ENCODE peak calls at places on chromosome 3, in five cellular contexts. One of them, this sample, is unnamed.

GRCh38 chr3:30611613-30612421 is 5.4 kb downstream of the TGFBR2 start:
- DNase-seq in heart right ventricle: no peak
- DNase-seq in stimulated activated effector memory CD8-positive, alpha-beta T cell treated with anti-CD3 and anti-CD28 coated beads, Interleukin-12 subunit alpha, Interleukin-12 subunit beta, amount 100 ng/mL, for 72 hours: no peak
- DNase-seq in choroid plexus epithelial cell: peak; percentile 64
- DNase-seq in NCI-H1092 treated with DMSO at 0.1 percent for 48 hours: no peak
- DNase-seq in this sample: no peak

GRCh38 chr3:11671648-11672100 is 28.0 kb upstream of the VGLL4 start:
- DNase-seq in NCI-H1092 treated with DMSO at 0.1 percent for 48 hours: no peak
- DNase-seq in stimulated activated effector memory CD8-positive, alpha-beta T cell treated with anti-CD3 and anti-CD28 coated beads, Interleukin-12 subunit alpha, Interleukin-12 subunit beta, amount 100 ng/mL, for 72 hours: no peak
- DNase-seq in heart right ventricle: peak; percentile 26
- DNase-seq in choroid plexus epithelial cell: peak; percentile 50
- DNase-seq in this sample: no peak

GRCh38 chr3:164451083-164451910 is 627.0 kb downstream of the SI start:
- DNase-seq in stimulated activated effector memory CD8-positive, alpha-beta T cell treated with anti-CD3 and anti-CD28 coated beads, Interleukin-12 subunit alpha, Interleukin-12 subunit beta, amount 100 ng/mL, for 72 hours: no peak
- DNase-seq in choroid plexus epithelial cell: peak; percentile 39
- DNase-seq in NCI-H1092 treated with DMSO at 0.1 percent for 48 hours: no peak
- DNase-seq in heart right ventricle: peak; percentile 5
- DNase-seq in this sample: no peak

GRCh38 chr3:63343674-63344073 is 65.6 kb downstream of the SYNPR start:
- DNase-seq in stimulated activated effector memory CD8-positive, alpha-beta T cell treated with anti-CD3 and anti-CD28 coated beads, Interleukin-12 subunit alpha, Interleukin-12 subunit beta, amount 100 ng/mL, for 72 hours: no peak
- DNase-seq in choroid plexus epithelial cell: peak; percentile 98
- DNase-seq in heart right ventricle: peak; percentile 73
- DNase-seq in NCI-H1092 treated with DMSO at 0.1 percent for 48 hours: peak; percentile 93
- DNase-seq in this sample: peak; percentile 75

GRCh38 chr3:138270245-138270644 is 59.4 kb downstream of the NME9 start:
- DNase-seq in heart right ventricle: no peak
- DNase-seq in choroid plexus epithelial cell: peak; percentile 15
- DNase-seq in NCI-H1092 treated with DMSO at 0.1 percent for 48 hours: no peak
- DNase-seq in stimulated activated effector memory CD8-positive, alpha-beta T cell treated with anti-CD3 and anti-CD28 coated beads, Interleukin-12 subunit alpha, Interleukin-12 subunit beta, amount 100 ng/mL, for 72 hours: no peak
- DNase-seq in this sample: no peak

GRCh38 chr3:180693656-180694055 is 14.4 kb upstream of the CCDC39 start:
- DNase-seq in NCI-H1092 treated with DMSO at 0.1 percent for 48 hours: no peak
- DNase-seq in heart right ventricle: no peak
- DNase-seq in choroid plexus epithelial cell: no peak
- DNase-seq in stimulated activated effector memory CD8-positive, alpha-beta T cell treated with anti-CD3 and anti-CD28 coated beads, Interleukin-12 subunit alpha, Interleukin-12 subunit beta, amount 100 ng/mL, for 72 hours: no peak
- DNase-seq in this sample: no peak

GRCh38 chr3:149541091-149541491 is 66.6 kb downstream of the TM4SF4 start:
- DNase-seq in NCI-H1092 treated with DMSO at 0.1 percent for 48 hours: no peak
- DNase-seq in heart right ventricle: no peak
- DNase-seq in stimulated activated effector memory CD8-positive, alpha-beta T cell treated with anti-CD3 and anti-CD28 coated beads, Interleukin-12 subunit alpha, Interleukin-12 subunit beta, amount 100 ng/mL, for 72 hours: no peak
- DNase-seq in choroid plexus epithelial cell: peak; percentile 49
- DNase-seq in this sample: no peak

GRCh38 chr3:11185564-11186317 is 31.4 kb downstream of the HRH1 start:
- DNase-seq in heart right ventricle: peak; percentile 84
- DNase-seq in choroid plexus epithelial cell: peak; percentile 88
- DNase-seq in NCI-H1092 treated with DMSO at 0.1 percent for 48 hours: no peak
- DNase-seq in stimulated activated effector memory CD8-positive, alpha-beta T cell treated with anti-CD3 and anti-CD28 coated beads, Interleukin-12 subunit alpha, Interleukin-12 subunit beta, amount 100 ng/mL, for 72 hours: no peak
- DNase-seq in this sample: peak; percentile 85

GRCh38 chr3:187717572-187717971 is 15.2 kb upstream of the RTP2 start:
- DNase-seq in stimulated activated effector memory CD8-positive, alpha-beta T cell treated with anti-CD3 and anti-CD28 coated beads, Interleukin-12 subunit alpha, Interleukin-12 subunit beta, amount 100 ng/mL, for 72 hours: no peak
- DNase-seq in choroid plexus epithelial cell: peak; percentile 19
- DNase-seq in heart right ventricle: no peak
- DNase-seq in NCI-H1092 treated with DMSO at 0.1 percent for 48 hours: no peak
- DNase-seq in this sample: no peak

GRCh38 chr3:127629462-127630403 is 748 bp downstream of the PODXL2 start:
- DNase-seq in stimulated activated effector memory CD8-positive, alpha-beta T cell treated with anti-CD3 and anti-CD28 coated beads, Interleukin-12 subunit alpha, Interleukin-12 subunit beta, amount 100 ng/mL, for 72 hours: peak; percentile 8
- DNase-seq in choroid plexus epithelial cell: no peak
- DNase-seq in NCI-H1092 treated with DMSO at 0.1 percent for 48 hours: peak; percentile 46
- DNase-seq in heart right ventricle: no peak
- DNase-seq in this sample: no peak

GRCh38 chr3:55676643-55677042 is 189.5 kb upstream of the WNT5A start:
- DNase-seq in heart right ventricle: no peak
- DNase-seq in stimulated activated effector memory CD8-positive, alpha-beta T cell treated with anti-CD3 and anti-CD28 coated beads, Interleukin-12 subunit alpha, Interleukin-12 subunit beta, amount 100 ng/mL, for 72 hours: no peak
- DNase-seq in NCI-H1092 treated with DMSO at 0.1 percent for 48 hours: no peak
- DNase-seq in choroid plexus epithelial cell: no peak
- DNase-seq in this sample: no peak

GRCh38 chr3:96622878-96623277 is 191.5 kb upstream of the EPHA6 start:
- DNase-seq in stimulated activated effector memory CD8-positive, alpha-beta T cell treated with anti-CD3 and anti-CD28 coated beads, Interleukin-12 subunit alpha, Interleukin-12 subunit beta, amount 100 ng/mL, for 72 hours: no peak
- DNase-seq in heart right ventricle: no peak
- DNase-seq in NCI-H1092 treated with DMSO at 0.1 percent for 48 hours: no peak
- DNase-seq in choroid plexus epithelial cell: no peak
- DNase-seq in this sample: no peak